ENCODE peak calls at places on chromosomes 5 and 9, in six cellular contexts. W is AG08396; V is hippocampal formation; O is NCI-H1092; F is activated T-helper 1 cell treated with anti-CD3 and anti-CD28 coated beads, Interleukin-2, amount 50 U/mL, for 16 hours; I is upper lobe of left lung. Z is an unnamed sample.

GRCh38 chr5:151198861-151199260 is 25.0 kb downstream of the CCDC69 start:
- DNase-seq in W (no peak), V (no peak), F (no peak), I (no peak), O (no peak), Z (no peak)

GRCh38 chr9:31236344-31236743 is 1148.1 kb upstream of the ACO1 start:
- DNase-seq in O (no peak), F (no peak), W (no peak), I (no peak), V (no peak), Z (no peak)

GRCh38 chr9:136379003-136379287 is 5.5 kb upstream of the CARD9 start:
- DNase-seq in W (no peak), V (no peak), F (no peak), I (no peak), O (no peak), Z (no peak)

GRCh38 chr5:149264432-149265069 is 7.1 kb upstream of the AFAP1L1 start:
- DNase-seq in I (no peak), F (peak), O (no peak), V (peak), W (no peak), Z (peak)

GRCh38 chr9:33619666-33620404 is 95.8 kb downstream of the ANKRD18B start:
- DNase-seq in I (no peak), V (no peak), O (no peak), W (peak), F (no peak), Z (peak)

GRCh38 chr5:65203746-65204145 is 278.0 kb downstream of the ADAMTS6 start:
- DNase-seq in F (no peak), W (peak), I (no peak), O (no peak), V (no peak), Z (no peak)

GRCh38 chr5:111069839-111070238 is 1.7 kb upstream of the TSLP start:
- DNase-seq in I (no peak), W (peak), F (no peak), V (no peak), O (no peak), Z (no peak)

GRCh38 chr9:120481248-120481647 is 98.7 kb downstream of the CDK5RAP2 start:
- DNase-seq in W (no peak), V (no peak), I (no peak), F (no peak), O (no peak), Z (no peak)

GRCh38 chr5:77990020-77990419 is 213.9 kb upstream of the TBCA start:
- DNase-seq in F (no peak), I (no peak), W (no peak), O (no peak), V (no peak), Z (no peak)

Z was measured in NCI-H1105 treated with DMSO at 0.1 percent for 48 hours.